ENCODE peak calls at places on chromosomes 12 and 14, in eight cellular contexts. A, R, W, T, L, S, C and V are unnamed samples. For H3K36me3, the result is how much of the 10 kb centered on the place peaks cover.

GRCh38 chr14:56874375-56874774 is 64.1 kb upstream of the OTX2 start:
- DNase-seq in A (no peak), R (peak), W (peak), T (no peak), L (no peak), S (peak), C (peak), V (no peak)

GRCh38 chr12:27003421-27004311 is 10.5 kb downstream of the TM7SF3 start:
- DNase-seq in A (no peak), R (no peak), W (no peak), T (no peak), L (no peak), S (no peak), C (no peak), V (no peak)

GRCh38 chr12:95143784-95144205 is 70.4 kb upstream of the NR2C1 start:
- DNase-seq in A (no peak), R (no peak), W (no peak), T (no peak), L (no peak), S (no peak), C (peak), V (no peak)

GRCh38 chr12:122182887-122183587 is at the start of gene LRRC43:
- DNase-seq in A (no peak), R (no peak), W (no peak), T (peak), L (peak), S (peak), C (peak), V (no peak)

GRCh38 chr12:94046626-94047410 is 101.6 kb upstream of the PLXNC1 start:
- DNase-seq in A (no peak), R (no peak), W (no peak), T (no peak), L (no peak), S (no peak), C (no peak), V (peak)

GRCh38 chr12:6724409-6724797 is 557 bp downstream of the COPS7A start:
- DNase-seq in A (peak), R (no peak), W (no peak), T (peak), L (no peak), S (peak), C (no peak), V (no peak)

GRCh38 chr12:48118491-48118890 is 673 bp upstream of the PFKM start:
- DNase-seq in A (no peak), R (no peak), W (peak), T (no peak), L (no peak), S (no peak), C (no peak), V (no peak)

GRCh38 chr14:69651653-69652052 is 40.3 kb downstream of the SUSD6 start:
- DNase-seq in A (no peak), R (no peak), W (peak), T (no peak), L (no peak), S (no peak), C (no peak), V (no peak)

GRCh38 chr12:109738209-109738608 is 24.6 kb downstream of the FAM222A start:
- DNase-seq in A (peak), R (no peak), W (no peak), T (peak), L (no peak), S (no peak), C (no peak), V (no peak)

GRCh38 chr12:53508534-53509199 is 1.4 kb upstream of the NPFF start:
- DNase-seq in A (peak), R (no peak), W (peak), T (peak), L (no peak), S (peak), C (peak), V (peak)
- H3K36me3 ChIP-seq in A (under half), R (under half), W (half or more), T (under half), L (under half), S (under half), C (under half), V (under half)

DNA sequence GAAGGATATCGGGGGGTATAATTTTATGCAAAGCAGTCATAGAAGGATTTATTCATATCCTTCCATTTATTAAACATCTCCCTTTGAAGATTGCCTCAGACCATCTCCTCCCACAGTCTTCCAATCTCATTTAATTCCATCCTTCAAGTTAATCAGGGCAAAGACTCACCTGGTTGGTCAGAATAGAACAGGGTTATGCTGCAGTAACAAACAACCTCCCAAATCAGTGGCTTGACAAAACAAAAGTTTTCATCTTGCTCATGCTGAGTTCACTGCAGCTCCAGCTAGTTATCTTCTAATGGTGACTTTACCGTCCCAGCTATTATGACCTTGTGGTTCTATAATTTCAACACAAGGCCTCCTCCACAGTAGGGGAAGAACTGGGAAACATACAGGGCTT is 48.8 kb upstream of the MTERF2 start:
- DNase-seq in A (no peak), R (no peak), W (no peak), T (no peak), L (no peak), S (no peak), C (no peak), V (no peak)
- TF ChIP-seq POLR2AphosphoS5 in A (no peak), R (no peak), W (no peak), T (no peak), L (no peak), S (no peak), C (no peak), V (no peak)

GRCh38 chr14:50668852-50669194 is 717 bp upstream of the SAV1 start:
- DNase-seq in A (no peak), R (no peak), W (no peak), T (no peak), L (no peak), S (no peak), C (no peak), V (no peak)

GRCh38 chr14:50668008-50668851 is at the start of gene SAV1:
- DNase-seq in A (peak), R (peak), W (peak), T (peak), L (peak), S (peak), C (peak), V (peak)

GRCh38 chr14:50669441-50669986 is 1.4 kb upstream of the SAV1 start:
- DNase-seq in A (no peak), R (no peak), W (no peak), T (no peak), L (no peak), S (no peak), C (peak), V (no peak)

GRCh38 chr14:50667491-50668007 is 557 bp downstream of the SAV1 start:
- DNase-seq in A (peak), R (no peak), W (no peak), T (no peak), L (no peak), S (peak), C (no peak), V (peak)

GRCh38 chr14:50666772-50667490 is 1.2 kb downstream of the SAV1 start:
- DNase-seq in A (peak), R (no peak), W (peak), T (no peak), L (no peak), S (peak), C (peak), V (no peak)
- TF ChIP-seq POLR2A in A (no peak), R (no peak), W (no peak), T (no peak), L (no peak), S (no peak), C (no peak), V (peak)

GRCh38 chr12:119728437-119728730 is 60.5 kb downstream of the PRKAB1 start:
- DNase-seq in A (no peak), R (no peak), W (no peak), T (no peak), L (no peak), S (no peak), C (no peak), V (no peak)
- H3K36me3 ChIP-seq in A (under half), R (under half), W (half or more), T (under half), L (under half), S (under half), C (under half), V (under half)